ENCODE peak calls at places on chromosomes 7 and 10, in eight cellular contexts. Q is stomach, X is GM23338, D is gastrocnemius medialis, I is transverse colon, G is adrenal gland, N is upper lobe of left lung, S is uterus. H is an unnamed sample. For H3K4me1, the result is how much of the 10 kb centered on the place peaks cover.

GRCh38 chr7:131357282-131357880 is 29.7 kb downstream of the MKLN1 start:
- DNase-seq in Q (no peak), X (no peak), D (no peak), I (no peak), G (no peak), N (no peak), S (no peak), H (no peak)

GRCh38 chr10:127398140-127398966 is 150.8 kb upstream of the NPS start:
- DNase-seq in Q (no peak), X (no peak), D (no peak), I (no peak), G (no peak), N (no peak), S (no peak), H (no peak)

GRCh38 chr7:32206987-32207386 is 136.8 kb upstream of the PDE1C start:
- DNase-seq in Q (no peak), X (peak), D (no peak), I (no peak), G (no peak), N (no peak), S (no peak), H (no peak)

GRCh38 chr10:71316081-71316785 is 2.8 kb upstream of the SLC29A3 start:
- DNase-seq in Q (no peak), X (no peak), D (no peak), I (no peak), G (no peak), N (no peak), S (no peak), H (peak)

GRCh38 chr10:60206735-60207134 is 182.9 kb downstream of the ANK3 start:
- DNase-seq in Q (no peak), X (no peak), D (no peak), I (peak), G (no peak), N (peak), S (no peak), H (no peak)

GRCh38 chr10:109358325-109358724 is 565.0 kb downstream of the XPNPEP1 start:
- DNase-seq in Q (no peak), X (no peak), D (no peak), I (no peak), G (no peak), N (no peak), S (no peak), H (no peak)

GRCh38 chr7:131652194-131652593 is 95.8 kb upstream of the PODXL start:
- DNase-seq in Q (no peak), X (no peak), D (no peak), I (no peak), G (no peak), N (no peak), S (no peak), H (no peak)

GRCh38 chr10:71748671-71749191 is 24.6 kb downstream of the VSIR start:
- DNase-seq in Q (peak), X (no peak), D (no peak), I (peak), G (peak), N (peak), S (peak), H (peak)

GRCh38 chr10:42488416-42488815 is 150.0 kb downstream of the ZNF33B start:
- DNase-seq in Q (no peak), X (no peak), D (no peak), I (no peak), G (no peak), N (no peak), S (no peak), H (no peak)

GRCh38 chr7:112009081-112009480 is 197.1 kb downstream of the DOCK4 start:
- DNase-seq in Q (no peak), X (no peak), D (no peak), I (no peak), G (no peak), N (no peak), S (no peak), H (no peak)

GRCh38 chr7:82049442-82049841 is 279.6 kb upstream of the HGF start:
- DNase-seq in Q (no peak), X (no peak), D (no peak), I (no peak), G (no peak), N (no peak), S (no peak), H (no peak)

GRCh38 chr10:61791216-61791615 is 110.3 kb upstream of the ARID5B start:
- DNase-seq in Q (no peak), X (no peak), D (no peak), I (no peak), G (no peak), N (no peak), S (no peak), H (no peak)

GRCh38 chr7:11436317-11436716 is 395.7 kb downstream of the THSD7A start:
- DNase-seq in Q (no peak), X (no peak), D (no peak), I (no peak), G (no peak), N (no peak), S (no peak), H (no peak)

GRCh38 chr7:150927954-150928340 is 50.2 kb downstream of the KCNH2 start:
- DNase-seq in Q (no peak), X (no peak), D (no peak), I (no peak), G (no peak), N (no peak), S (no peak), H (no peak)

GRCh38 chr7:108613147-108613948 is 43.7 kb downstream of the DNAJB9 start:
- DNase-seq in Q (no peak), X (peak), D (no peak), I (no peak), G (no peak), N (no peak), S (no peak), H (no peak)

GRCh38 chr10:119346063-119346835 is 138.9 kb downstream of the GRK5 start:
- DNase-seq in Q (peak), X (no peak), D (no peak), I (no peak), G (no peak), N (no peak), S (no peak), H (peak)

GRCh38 chr10:29470355-29470705 is 164.4 kb downstream of the SVIL start:
- DNase-seq in Q (no peak), X (peak), D (no peak), I (no peak), G (no peak), N (no peak), S (peak), H (peak)

GRCh38 chr7:150949971-150950491 is 28.1 kb downstream of the KCNH2 start:
- DNase-seq in Q (no peak), X (no peak), D (no peak), I (no peak), G (peak), N (no peak), S (no peak), H (no peak)

GRCh38 chr10:47376522-47377220 is 7.4 kb downstream of the ZNF488 start:
- DNase-seq in Q (peak), X (no peak), D (no peak), I (no peak), G (no peak), N (no peak), S (no peak), H (no peak)

GRCh38 chr7:129896568-129897382 is 56.0 kb downstream of the UBE2H start:
- DNase-seq in Q (no peak), X (no peak), D (no peak), I (no peak), G (no peak), N (no peak), S (no peak), H (no peak)

GRCh38 chr7:28623863-28624262 is 211.5 kb downstream of the CREB5 start:
- DNase-seq in Q (no peak), X (peak), D (no peak), I (no peak), G (no peak), N (no peak), S (no peak), H (no peak)

GRCh38 chr7:42573904-42574692 is 337.1 kb upstream of the GLI3 start:
- DNase-seq in Q (no peak), X (no peak), D (no peak), I (no peak), G (no peak), N (no peak), S (no peak), H (no peak)

GRCh38 chr10:101995451-101996063 is 60.4 kb downstream of the ARMH3 start:
- DNase-seq in Q (no peak), X (no peak), D (no peak), I (no peak), G (no peak), N (no peak), S (no peak), H (no peak)

GRCh38 chr10:71347587-71348395 is 28.7 kb downstream of the SLC29A3 start:
- DNase-seq in Q (peak), X (no peak), D (no peak), I (peak), G (no peak), N (no peak), S (no peak), H (no peak)

GRCh38 chr7:128892521-128893250 is 17.8 kb downstream of the KCP start:
- DNase-seq in Q (no peak), X (no peak), D (no peak), I (no peak), G (no peak), N (no peak), S (no peak), H (peak)

GRCh38 chr7:18337425-18337824 is 158.1 kb upstream of the HDAC9 start:
- DNase-seq in Q (no peak), X (no peak), D (no peak), I (no peak), G (no peak), N (no peak), S (no peak), H (no peak)
- H3K4me3 ChIP-seq in Q (no peak), X (no peak), D (no peak), I (no peak), G (no peak), N (no peak), S (no peak), H (no peak)

DNA sequence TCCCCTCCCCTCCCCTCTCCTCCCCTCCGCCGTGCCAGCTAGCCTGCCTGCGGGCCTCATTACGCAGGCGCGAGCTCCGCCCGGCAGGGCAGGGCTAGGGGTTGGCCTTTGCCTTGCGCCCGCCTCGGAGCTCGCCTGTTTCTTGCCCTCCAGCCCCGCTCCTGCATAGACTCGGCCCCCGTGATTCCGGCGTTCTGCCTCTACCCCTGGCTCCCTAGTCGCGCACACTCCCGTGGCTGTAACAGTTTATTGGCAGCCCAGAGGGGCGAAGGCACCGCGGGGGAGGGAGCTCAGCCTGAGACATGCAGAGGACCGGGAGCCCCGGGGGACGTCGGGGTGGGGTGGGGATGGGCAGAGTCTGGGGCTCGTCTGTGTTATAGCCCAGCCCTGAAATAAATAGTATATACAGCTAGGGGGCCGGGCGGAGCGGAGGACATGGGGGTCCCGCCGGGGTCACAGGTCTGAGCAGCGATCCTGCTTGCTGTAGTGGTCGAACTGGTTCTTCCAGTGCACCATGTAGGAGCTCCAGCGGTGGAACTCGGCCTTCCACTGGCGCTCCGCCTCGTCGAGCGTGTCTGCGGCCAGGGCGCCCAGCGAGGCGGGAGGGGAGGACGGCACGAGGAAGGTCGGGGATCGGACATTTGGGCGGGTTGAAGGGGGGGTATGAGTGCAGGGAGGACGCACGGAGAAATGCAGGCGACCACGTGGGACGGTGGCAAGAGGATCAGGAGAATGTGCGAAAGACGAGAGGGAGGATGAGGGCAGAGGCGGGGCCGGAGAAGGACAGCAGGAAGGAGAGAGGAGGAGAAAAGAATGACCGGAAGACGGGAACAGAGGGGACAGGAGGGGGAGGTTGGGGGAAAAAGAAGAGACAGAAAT is 485 bp upstream of the UFSP1 start:
- DNase-seq in Q (peak), X (peak), D (peak), I (peak), G (peak), N (peak), S (peak), H (peak)
- TF ChIP-seq CTCF in Q (no peak), X (no peak), D (no peak), I (no peak), G (no peak), N (no peak), S (no peak), H (no peak)

GRCh38 chr7:104978460-104978859 is 35.5 kb upstream of the KMT2E start:
- DNase-seq in Q (no peak), X (no peak), D (no peak), I (no peak), G (no peak), N (peak), S (peak), H (no peak)
- H3K4me1 ChIP-seq in Q (half or more), X (under half), D (half or more), I (half or more), G (under half), N (half or more), S (under half), H (under half)

DNA sequence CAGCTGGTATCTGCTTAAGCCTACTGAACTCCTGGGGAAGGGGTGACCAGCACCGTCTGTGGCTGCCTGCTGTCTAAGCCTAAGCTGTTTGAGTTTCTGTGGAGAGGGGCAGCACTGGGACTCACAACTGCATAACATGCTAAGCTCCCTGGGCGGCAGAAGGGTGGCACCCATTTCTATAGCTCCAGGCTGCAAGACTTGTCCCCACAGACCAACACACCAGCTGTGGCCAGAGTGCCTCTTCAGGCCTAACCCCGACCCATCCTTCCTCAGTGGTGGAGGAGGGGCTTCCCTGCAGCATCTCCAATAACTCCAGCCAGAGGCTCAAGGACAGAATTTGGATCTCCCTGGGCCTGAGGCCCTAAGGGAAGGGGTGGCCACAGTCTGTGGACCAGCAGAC is 464.1 kb downstream of the SEMA3D start:
- DNase-seq in Q (no peak), X (no peak), D (no peak), I (no peak), G (no peak), N (no peak), S (no peak), H (no peak)
- H3K4me3 ChIP-seq in Q (no peak), X (no peak), D (no peak), I (no peak), G (no peak), N (no peak), S (no peak), H (no peak)

GRCh38 chr10:49633327-49634045 is 19.6 kb downstream of the CHAT start:
- DNase-seq in Q (no peak), X (no peak), D (no peak), I (peak), G (no peak), N (no peak), S (no peak), H (no peak)
- TF ChIP-seq CTCF in Q (no peak), X (no peak), D (no peak), I (no peak), G (no peak), N (no peak), S (no peak), H (no peak)

GRCh38 chr10:133011883-133012282 is 69.5 kb upstream of the CFAP46 start:
- DNase-seq in Q (no peak), X (no peak), D (no peak), I (no peak), G (no peak), N (no peak), S (no peak), H (no peak)
- H3K4me1 ChIP-seq in Q (under half), X (under half), D (under half), I (under half), G (under half), N (under half), S (under half), H (under half)

H was measured in thyroid gland.